ENCODE peak calls at places on chromosomes 13 and 19, in nine cellular contexts. U, Y, W, T, N, R, Z, V and H are unnamed samples.

GRCh38 chr19:15641901-15642491 is 1.3 kb downstream of the CYP4F3 start:
- DNase-seq in U (no peak), T (no peak), Y (no peak), N (no peak), R (no peak), V (peak; percentile 37), Z (no peak), W (peak; percentile 90), H (peak; percentile 67)

GRCh38 chr13:103282571-103283450 is 216.6 kb upstream of the SLC10A2 start:
- DNase-seq in N (peak; percentile 27), V (no peak), R (peak; percentile 93), Z (peak; percentile 55), U (no peak), W (no peak), T (no peak), Y (peak; percentile 86), H (no peak)

GRCh38 chr13:19767966-19768365 is 14.8 kb downstream of the PSPC1 start:
- DNase-seq in Y (no peak), N (no peak), T (no peak), R (no peak), U (no peak), W (no peak), Z (no peak), V (no peak), H (no peak)

GRCh38 chr13:30334663-30335386 is 27.5 kb upstream of the KATNAL1 start:
- DNase-seq in R (no peak), N (no peak), T (no peak), U (peak; percentile 82), V (no peak), W (no peak), Y (peak; percentile 58), Z (no peak), H (no peak)

GRCh38 chr19:56132316-56132822 is 8.7 kb upstream of the ZNF444 start:
- DNase-seq in Z (no peak), N (no peak), U (no peak), R (no peak), Y (no peak), T (no peak), V (peak; percentile 78), W (no peak), H (no peak)

GRCh38 chr13:33869005-33869404 is 51.1 kb downstream of the RFC3 start:
- DNase-seq in V (no peak), Y (peak; percentile 27), R (no peak), T (no peak), Z (no peak), U (no peak), W (no peak), N (no peak), H (no peak)

GRCh38 chr13:81874681-81875661 is 1534.0 kb upstream of the SPRY2 start:
- DNase-seq in Z (peak; percentile 16), Y (peak; percentile 100), R (no peak), V (no peak), W (no peak), N (no peak), U (peak; percentile 89), T (no peak), H (no peak)

GRCh38 chr19:36916991-36917390 is 859 bp downstream of the ZNF568 start:
- DNase-seq in N (no peak), T (no peak), Y (peak; percentile 9), Z (no peak), V (no peak), R (peak; percentile 25), W (no peak), U (peak; percentile 20), H (no peak)

GRCh38 chr13:28819748-28820098 is 416 bp upstream of the MTUS2 start:
- DNase-seq in U (peak; percentile 86), T (no peak), Y (peak; percentile 77), W (no peak), Z (no peak), V (no peak), N (no peak), R (no peak), H (no peak)

GRCh38 chr19:34560229-34560628 is 78.7 kb downstream of the WTIP start:
- DNase-seq in W (no peak), R (no peak), U (peak; percentile 14), Y (no peak), N (no peak), T (no peak), Z (no peak), V (no peak), H (no peak)

GRCh38 chr13:27419333-27419732 is 5.1 kb upstream of the GTF3A start:
- DNase-seq in Y (no peak), R (no peak), Z (no peak), N (no peak), W (no peak), V (no peak), U (no peak), T (no peak), H (no peak)

GRCh38 chr19:11261902-11262839 is at the start of gene DOCK6:
- DNase-seq in T (no peak), N (no peak), U (peak; percentile 71), R (no peak), V (no peak), Z (peak; percentile 24), W (no peak), Y (peak; percentile 30), H (no peak)

GRCh38 chr13:34201050-34201913 is 383.3 kb downstream of the RFC3 start:
- DNase-seq in R (peak; percentile 53), T (no peak), V (no peak), W (no peak), Y (no peak), N (peak; percentile 7), Z (no peak), U (no peak), H (no peak)

GRCh38 chr19:10166046-10166445 is 28.7 kb downstream of the DNMT1 start:
- DNase-seq in Y (no peak), U (no peak), R (no peak), Z (no peak), N (no peak), T (no peak), W (no peak), V (no peak), H (no peak)
- H3K27ac ChIP-seq in Y (no peak overlapping the region), U (no peak overlapping the region), R (no peak overlapping the region), Z (no peak overlapping the region), N (no peak overlapping the region), T (no peak overlapping the region), W (no peak overlapping the region), V (no peak overlapping the region), H (no peak overlapping the region)

DNA sequence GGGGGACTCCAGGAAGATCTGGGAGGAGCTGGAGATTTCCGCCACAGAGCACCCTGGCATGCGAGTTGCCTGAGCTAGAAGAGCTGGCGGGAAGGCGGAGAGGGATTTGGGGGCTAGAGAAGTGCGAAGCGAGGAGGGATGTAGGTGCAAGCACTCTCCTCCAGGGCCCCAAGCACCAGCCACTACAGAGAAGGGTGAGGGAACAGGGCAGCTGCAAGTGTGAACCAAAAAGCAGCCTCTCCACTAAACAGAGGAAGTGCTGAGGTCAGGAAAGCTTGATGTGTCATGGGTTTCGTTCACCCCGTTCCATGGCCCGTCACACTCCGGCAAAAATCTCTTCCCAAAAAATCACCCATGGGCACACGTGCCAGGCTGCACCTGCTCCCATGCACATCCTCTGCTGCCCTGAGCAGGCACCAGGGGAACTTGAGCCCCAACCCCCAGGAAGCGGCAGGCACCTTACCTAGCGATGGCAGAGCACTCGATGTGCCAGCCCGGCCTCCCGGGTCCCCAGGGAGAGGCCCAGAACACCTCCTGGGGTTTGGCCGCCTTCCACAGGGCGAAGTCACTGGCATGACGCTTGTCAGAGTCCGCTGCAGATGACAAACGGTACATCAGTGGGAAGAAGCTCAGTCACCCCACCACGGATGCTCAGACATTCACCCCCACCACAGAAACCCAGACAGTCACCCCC is 29.3 kb downstream of the CARS2 start:
- DNase-seq in Z (no peak), R (no peak), Y (no peak), T (no peak), V (no peak), U (no peak), W (no peak), N (no peak), H (no peak)
- H3K4me3 ChIP-seq in Z (no peak overlapping the region), R (no peak overlapping the region), Y (no peak overlapping the region), T (no peak overlapping the region), V (no peak overlapping the region), U (no peak overlapping the region), W (no peak overlapping the region), N (no peak overlapping the region), H (no peak overlapping the region)

DNA sequence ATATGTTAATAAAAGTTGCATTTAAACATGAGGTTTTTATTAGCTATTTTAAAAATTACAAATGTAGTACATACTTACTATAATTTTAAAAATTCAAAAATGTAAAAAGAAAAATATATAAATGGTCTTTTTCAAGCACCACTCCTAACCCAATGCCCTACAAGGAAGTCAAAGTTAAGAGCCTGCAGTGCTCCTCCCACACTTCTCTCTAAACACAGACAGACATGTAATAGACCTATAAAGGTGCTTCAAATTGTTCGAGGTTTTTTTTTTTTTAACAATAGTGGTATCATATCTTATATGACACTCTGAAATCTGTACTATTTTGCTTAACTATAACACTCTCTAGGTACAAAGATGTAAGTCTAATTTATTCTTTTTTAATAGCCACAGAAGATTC is 25.4 kb downstream of the VWA8 start:
- DNase-seq in T (no peak), Z (no peak), R (no peak), N (no peak), U (no peak), W (no peak), V (no peak), Y (no peak), H (no peak)
- H3K27ac ChIP-seq in T (no peak overlapping the region), Z (no peak overlapping the region), R (no peak overlapping the region), N (no peak overlapping the region), U (no peak overlapping the region), W (no peak overlapping the region), V (no peak overlapping the region), Y (no peak overlapping the region), H (no peak overlapping the region)

GRCh38 chr19:8512115-8512967 is 1.6 kb downstream of the ZNF414 start:
- DNase-seq in T (no peak), Z (no peak), R (no peak), Y (peak; percentile 75), V (no peak), W (no peak), N (no peak), U (peak; percentile 85), H (no peak)

GRCh38 chr19:8513687-8514504 is at the start of gene ZNF414:
- DNase-seq in W (peak; percentile 98), V (peak; percentile 97), Y (peak; percentile 99), U (peak; percentile 100), N (peak; percentile 92), R (peak; percentile 97), T (peak; percentile 99), Z (peak; percentile 95), H (no peak)

GRCh38 chr19:8517551-8518442 is 3.8 kb upstream of the ZNF414 start:
- DNase-seq in N (no peak), R (no peak), T (no peak), Z (no peak), V (no peak), Y (peak; percentile 73), W (peak; percentile 85), U (no peak), H (no peak)

GRCh38 chr19:8512991-8513686 is 828 bp downstream of the ZNF414 start:
- DNase-seq in U (no peak), T (no peak), Y (peak; percentile 40), R (no peak), N (no peak), W (no peak), V (no peak), Z (no peak), H (no peak)

DNA sequence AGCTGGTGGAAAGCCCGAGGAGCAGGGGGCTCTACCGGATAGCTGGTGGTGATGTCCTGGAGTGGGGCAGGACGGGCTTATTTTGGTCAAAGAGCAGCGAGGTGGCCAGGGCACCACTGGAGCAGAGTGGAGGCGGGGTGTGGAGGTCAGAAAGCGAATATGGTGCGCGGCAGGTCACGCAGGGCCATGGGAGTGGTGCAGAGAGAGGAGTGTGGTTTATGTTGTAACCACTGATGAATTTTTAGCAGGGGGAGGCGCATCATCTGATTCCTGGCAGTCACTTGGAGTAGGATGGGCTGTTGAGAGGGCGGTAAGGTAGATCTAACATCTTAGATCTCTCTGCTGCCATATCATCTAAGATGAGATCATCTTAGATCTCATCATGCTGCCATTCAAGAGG is 1.4 kb upstream of the ZNF414 start:
- DNase-seq in Y (no peak), U (no peak), R (no peak), V (no peak), Z (no peak), N (no peak), T (no peak), W (peak; percentile 85), H (no peak)
- H3K4me3 ChIP-seq in Y (no peak overlapping the region), U (no peak overlapping the region), R (no peak overlapping the region), V (no peak overlapping the region), Z (no peak overlapping the region), N (no peak overlapping the region), T (no peak overlapping the region), W (no peak overlapping the region), H (no peak overlapping the region)